ENCODE peak calls at places on chromosomes 1 and 21, in seven cellular contexts. One of them, this sample, is unnamed.

GRCh38 chr1:174314433-174314832 is 133.3 kb upstream of the GPR52 start:
- DNase-seq in mammary epithelial cell: no peak
- DNase-seq in right lobe of liver: no peak
- DNase-seq in OCI-LY7: no peak
- DNase-seq in SK-N-SH: no peak
- DNase-seq in choroid plexus epithelial cell: no peak
- DNase-seq in small intestine: no peak
- DNase-seq in this sample: no peak

GRCh38 chr1:26959722-26960624 is at the start of gene KDF1:
- DNase-seq in mammary epithelial cell: peak
- DNase-seq in right lobe of liver: peak
- DNase-seq in OCI-LY7: no peak
- DNase-seq in SK-N-SH: peak
- DNase-seq in choroid plexus epithelial cell: no peak
- DNase-seq in small intestine: peak
- DNase-seq in this sample: no peak

GRCh38 chr21:43369124-43369523 is 57.8 kb downstream of the SIK1 start:
- DNase-seq in mammary epithelial cell: peak
- DNase-seq in right lobe of liver: peak
- DNase-seq in OCI-LY7: no peak
- DNase-seq in SK-N-SH: peak
- DNase-seq in choroid plexus epithelial cell: peak
- DNase-seq in small intestine: no peak
- DNase-seq in this sample: no peak

GRCh38 chr1:117061986-117062415 is 1.9 kb downstream of the TTF2 start:
- DNase-seq in mammary epithelial cell: peak
- DNase-seq in right lobe of liver: no peak
- DNase-seq in OCI-LY7: no peak
- DNase-seq in SK-N-SH: no peak
- DNase-seq in choroid plexus epithelial cell: peak
- DNase-seq in small intestine: no peak
- DNase-seq in this sample: peak

GRCh38 chr1:3369437-3370076 is 84.9 kb upstream of the ARHGEF16 start:
- DNase-seq in mammary epithelial cell: peak
- DNase-seq in right lobe of liver: no peak
- DNase-seq in OCI-LY7: no peak
- DNase-seq in SK-N-SH: no peak
- DNase-seq in choroid plexus epithelial cell: peak
- DNase-seq in small intestine: no peak
- DNase-seq in this sample: peak

GRCh38 chr1:155012052-155012546 is 9.5 kb downstream of the ZBTB7B start:
- DNase-seq in mammary epithelial cell: no peak
- DNase-seq in right lobe of liver: peak
- DNase-seq in OCI-LY7: no peak
- DNase-seq in SK-N-SH: peak
- DNase-seq in choroid plexus epithelial cell: peak
- DNase-seq in small intestine: peak
- DNase-seq in this sample: peak

GRCh38 chr1:221527886-221528634 is 213.8 kb downstream of the DUSP10 start:
- DNase-seq in mammary epithelial cell: no peak
- DNase-seq in right lobe of liver: no peak
- DNase-seq in OCI-LY7: no peak
- DNase-seq in SK-N-SH: no peak
- DNase-seq in choroid plexus epithelial cell: no peak
- DNase-seq in small intestine: no peak
- DNase-seq in this sample: no peak

GRCh38 chr21:45865106-45865835 is 116.3 kb upstream of the COL6A1 start:
- DNase-seq in mammary epithelial cell: peak
- DNase-seq in right lobe of liver: no peak
- DNase-seq in OCI-LY7: no peak
- DNase-seq in SK-N-SH: no peak
- DNase-seq in choroid plexus epithelial cell: peak
- DNase-seq in small intestine: no peak
- DNase-seq in this sample: peak

GRCh38 chr1:182910143-182910542 is 42.8 kb downstream of the SHCBP1L start:
- DNase-seq in mammary epithelial cell: no peak
- DNase-seq in right lobe of liver: no peak
- DNase-seq in OCI-LY7: no peak
- DNase-seq in SK-N-SH: peak
- DNase-seq in choroid plexus epithelial cell: no peak
- DNase-seq in small intestine: no peak
- DNase-seq in this sample: no peak

GRCh38 chr1:88683516-88683847 is 591 bp upstream of the PKN2 start:
- DNase-seq in mammary epithelial cell: no peak
- DNase-seq in right lobe of liver: peak
- DNase-seq in OCI-LY7: peak
- DNase-seq in SK-N-SH: no peak
- DNase-seq in choroid plexus epithelial cell: peak
- DNase-seq in small intestine: no peak
- DNase-seq in this sample: no peak

GRCh38 chr1:162383516-162383915 is 2.0 kb downstream of the C1orf226 start:
- DNase-seq in mammary epithelial cell: no peak
- DNase-seq in right lobe of liver: no peak
- DNase-seq in OCI-LY7: no peak
- DNase-seq in SK-N-SH: peak
- DNase-seq in choroid plexus epithelial cell: no peak
- DNase-seq in small intestine: no peak
- DNase-seq in this sample: no peak

GRCh38 chr1:178934574-178934945 is 63.7 kb upstream of the ANGPTL1 start:
- DNase-seq in mammary epithelial cell: no peak
- DNase-seq in right lobe of liver: no peak
- DNase-seq in OCI-LY7: no peak
- DNase-seq in SK-N-SH: no peak
- DNase-seq in choroid plexus epithelial cell: no peak
- DNase-seq in small intestine: no peak
- DNase-seq in this sample: no peak

GRCh38 chr21:39048574-39048973 is 134.7 kb downstream of the PSMG1 start:
- DNase-seq in mammary epithelial cell: peak
- DNase-seq in right lobe of liver: no peak
- DNase-seq in OCI-LY7: no peak
- DNase-seq in SK-N-SH: no peak
- DNase-seq in choroid plexus epithelial cell: peak
- DNase-seq in small intestine: no peak
- DNase-seq in this sample: peak

GRCh38 chr1:178541829-178542553 is 29.1 kb downstream of the TEX35 start:
- DNase-seq in mammary epithelial cell: peak
- DNase-seq in right lobe of liver: peak
- DNase-seq in OCI-LY7: peak
- DNase-seq in SK-N-SH: peak
- DNase-seq in choroid plexus epithelial cell: no peak
- DNase-seq in small intestine: peak
- DNase-seq in this sample: peak

GRCh38 chr1:246280551-246280950 is 226.5 kb downstream of the SMYD3 start:
- DNase-seq in mammary epithelial cell: no peak
- DNase-seq in right lobe of liver: no peak
- DNase-seq in OCI-LY7: no peak
- DNase-seq in SK-N-SH: peak
- DNase-seq in choroid plexus epithelial cell: peak
- DNase-seq in small intestine: peak
- DNase-seq in this sample: peak

GRCh38 chr1:192489748-192490147 is 85.8 kb upstream of the RGS1 start:
- DNase-seq in mammary epithelial cell: peak
- DNase-seq in right lobe of liver: no peak
- DNase-seq in OCI-LY7: peak
- DNase-seq in SK-N-SH: peak
- DNase-seq in choroid plexus epithelial cell: peak
- DNase-seq in small intestine: no peak
- DNase-seq in this sample: peak

DNA sequence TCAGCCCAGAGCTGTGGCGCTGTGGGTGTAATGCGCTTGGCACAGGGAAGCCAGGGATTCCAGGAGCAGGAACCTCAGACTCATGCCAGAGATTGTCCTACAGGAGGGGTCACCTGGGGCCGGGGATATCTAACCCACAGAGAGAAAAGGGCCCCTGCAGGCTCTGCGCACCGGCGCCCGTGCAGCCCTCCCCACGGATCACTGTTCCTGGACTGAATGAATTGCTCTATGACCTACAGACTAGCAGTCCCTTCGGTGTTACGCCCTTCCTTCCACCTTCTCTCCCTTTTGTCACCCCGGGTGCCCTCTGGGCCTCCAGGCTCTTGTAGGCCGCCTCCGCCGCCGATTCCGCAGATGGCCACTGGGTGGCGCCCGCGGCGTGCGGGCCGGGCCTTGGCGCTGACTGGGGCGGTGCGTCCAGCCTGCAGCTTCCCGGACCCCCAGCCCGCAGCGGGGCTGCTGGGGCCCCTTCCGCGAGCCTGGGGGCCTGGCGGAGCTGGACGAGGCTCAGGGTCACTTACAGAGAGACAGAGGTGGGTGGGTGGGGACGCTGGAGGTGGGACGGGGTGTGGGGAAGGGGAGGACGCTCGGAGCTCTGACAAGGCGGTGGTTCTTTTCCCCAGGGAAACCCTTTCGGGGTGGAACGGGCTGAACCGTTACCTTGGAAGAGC is 101.3 kb downstream of the IER5 start:
- DNase-seq in mammary epithelial cell: peak
- DNase-seq in right lobe of liver: peak
- DNase-seq in OCI-LY7: peak
- DNase-seq in SK-N-SH: peak
- DNase-seq in choroid plexus epithelial cell: peak
- DNase-seq in small intestine: peak
- DNase-seq in this sample: peak
- H3K4me3 ChIP-seq in mammary epithelial cell: no peak
- H3K4me3 ChIP-seq in right lobe of liver: no peak
- H3K4me3 ChIP-seq in OCI-LY7: no peak
- H3K4me3 ChIP-seq in SK-N-SH: peak
- H3K4me3 ChIP-seq in choroid plexus epithelial cell: peak
- H3K4me3 ChIP-seq in small intestine: peak
- H3K4me3 ChIP-seq in this sample: peak

GRCh38 chr1:1391225-1391624 is 7.9 kb downstream of the CCNL2 start:
- DNase-seq in mammary epithelial cell: no peak
- DNase-seq in right lobe of liver: no peak
- DNase-seq in OCI-LY7: no peak
- DNase-seq in SK-N-SH: no peak
- DNase-seq in choroid plexus epithelial cell: no peak
- DNase-seq in small intestine: no peak
- DNase-seq in this sample: no peak

GRCh38 chr1:1393014-1393413 is 6.1 kb downstream of the CCNL2 start:
- DNase-seq in mammary epithelial cell: no peak
- DNase-seq in right lobe of liver: no peak
- DNase-seq in OCI-LY7: no peak
- DNase-seq in SK-N-SH: peak
- DNase-seq in choroid plexus epithelial cell: no peak
- DNase-seq in small intestine: no peak
- DNase-seq in this sample: no peak

GRCh38 chr1:1394116-1394515 is 5.0 kb downstream of the CCNL2 start:
- DNase-seq in mammary epithelial cell: no peak
- DNase-seq in right lobe of liver: no peak
- DNase-seq in OCI-LY7: no peak
- DNase-seq in SK-N-SH: no peak
- DNase-seq in choroid plexus epithelial cell: no peak
- DNase-seq in small intestine: no peak
- DNase-seq in this sample: no peak

GRCh38 chr1:1395166-1395565 is 4.0 kb downstream of the CCNL2 start:
- DNase-seq in mammary epithelial cell: no peak
- DNase-seq in right lobe of liver: no peak
- DNase-seq in OCI-LY7: no peak
- DNase-seq in SK-N-SH: no peak
- DNase-seq in choroid plexus epithelial cell: no peak
- DNase-seq in small intestine: no peak
- DNase-seq in this sample: no peak

GRCh38 chr1:1393428-1393827 is 5.7 kb downstream of the CCNL2 start:
- DNase-seq in mammary epithelial cell: no peak
- DNase-seq in right lobe of liver: no peak
- DNase-seq in OCI-LY7: no peak
- DNase-seq in SK-N-SH: no peak
- DNase-seq in choroid plexus epithelial cell: no peak
- DNase-seq in small intestine: no peak
- DNase-seq in this sample: no peak
- H3K4me3 ChIP-seq in mammary epithelial cell: no peak
- H3K4me3 ChIP-seq in right lobe of liver: no peak
- H3K4me3 ChIP-seq in OCI-LY7: no peak
- H3K4me3 ChIP-seq in SK-N-SH: no peak
- H3K4me3 ChIP-seq in choroid plexus epithelial cell: no peak
- H3K4me3 ChIP-seq in small intestine: no peak
- H3K4me3 ChIP-seq in this sample: no peak

DNA sequence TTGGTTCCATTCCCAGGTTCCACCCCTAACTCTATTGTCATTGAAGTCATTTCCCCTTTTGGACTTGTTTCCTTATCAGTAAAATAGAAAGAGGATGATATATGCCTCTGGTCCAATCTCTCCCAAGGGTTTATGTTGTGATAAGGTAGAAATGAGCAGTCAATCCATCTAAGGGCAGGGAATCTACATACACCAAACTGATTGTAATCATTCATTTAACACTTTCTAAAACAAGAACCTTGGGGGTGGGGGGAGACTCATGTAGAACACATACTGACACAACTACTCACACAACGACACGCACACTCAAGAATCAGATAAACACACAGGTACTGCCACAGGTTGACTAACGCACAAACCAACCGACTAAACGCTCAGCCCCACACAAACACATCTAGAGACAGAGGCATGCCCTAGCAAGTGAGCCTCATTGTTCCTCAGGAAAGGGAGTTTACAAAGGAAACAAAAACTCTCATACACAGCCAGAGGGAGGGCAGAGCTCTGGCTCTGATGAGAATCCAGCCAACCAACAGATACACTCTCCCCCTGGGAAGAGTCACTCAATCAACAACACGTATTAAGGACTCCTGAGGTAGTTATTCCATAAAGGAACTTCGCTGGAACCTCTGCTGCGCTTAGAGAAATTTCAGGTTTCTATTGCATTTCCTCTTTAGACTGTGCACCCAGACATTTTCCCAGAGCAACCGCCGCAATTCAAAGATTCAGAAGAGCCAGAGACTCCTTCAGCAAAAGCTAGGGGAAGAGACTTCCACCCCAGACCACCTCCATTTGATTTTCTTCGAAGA is 982 bp downstream of the F11R start:
- DNase-seq in mammary epithelial cell: peak
- DNase-seq in right lobe of liver: no peak
- DNase-seq in OCI-LY7: no peak
- DNase-seq in SK-N-SH: no peak
- DNase-seq in choroid plexus epithelial cell: peak
- DNase-seq in small intestine: no peak
- DNase-seq in this sample: no peak
- H3K4me3 ChIP-seq in mammary epithelial cell: peak
- H3K4me3 ChIP-seq in right lobe of liver: peak
- H3K4me3 ChIP-seq in OCI-LY7: peak
- H3K4me3 ChIP-seq in SK-N-SH: peak
- H3K4me3 ChIP-seq in choroid plexus epithelial cell: peak
- H3K4me3 ChIP-seq in small intestine: peak
- H3K4me3 ChIP-seq in this sample: peak

GRCh38 chr1:35211113-35211399 is 18.1 kb upstream of the SFPQ start:
- DNase-seq in mammary epithelial cell: no peak
- DNase-seq in right lobe of liver: no peak
- DNase-seq in OCI-LY7: no peak
- DNase-seq in SK-N-SH: no peak
- DNase-seq in choroid plexus epithelial cell: no peak
- DNase-seq in small intestine: no peak
- DNase-seq in this sample: no peak

GRCh38 chr1:35220976-35221375 is 28.0 kb upstream of the SFPQ start:
- DNase-seq in mammary epithelial cell: no peak
- DNase-seq in right lobe of liver: no peak
- DNase-seq in OCI-LY7: peak
- DNase-seq in SK-N-SH: peak
- DNase-seq in choroid plexus epithelial cell: peak
- DNase-seq in small intestine: peak
- DNase-seq in this sample: no peak

GRCh38 chr1:35210306-35211112 is 17.6 kb upstream of the SFPQ start:
- DNase-seq in mammary epithelial cell: no peak
- DNase-seq in right lobe of liver: no peak
- DNase-seq in OCI-LY7: no peak
- DNase-seq in SK-N-SH: no peak
- DNase-seq in choroid plexus epithelial cell: no peak
- DNase-seq in small intestine: no peak
- DNase-seq in this sample: peak

GRCh38 chr1:35215346-35215745 is 22.4 kb upstream of the SFPQ start:
- DNase-seq in mammary epithelial cell: no peak
- DNase-seq in right lobe of liver: no peak
- DNase-seq in OCI-LY7: no peak
- DNase-seq in SK-N-SH: no peak
- DNase-seq in choroid plexus epithelial cell: no peak
- DNase-seq in small intestine: no peak
- DNase-seq in this sample: no peak
- H3K4me3 ChIP-seq in mammary epithelial cell: no peak
- H3K4me3 ChIP-seq in right lobe of liver: no peak
- H3K4me3 ChIP-seq in OCI-LY7: no peak
- H3K4me3 ChIP-seq in SK-N-SH: no peak
- H3K4me3 ChIP-seq in choroid plexus epithelial cell: no peak
- H3K4me3 ChIP-seq in small intestine: no peak
- H3K4me3 ChIP-seq in this sample: no peak

This sample was measured in fibroblast of the aortic adventitia.